ENCODE peak calls at places on chromosomes 3 and 15, in six cellular contexts. D is PC-3, A is HCT116, N is MM.1S, U is SK-N-SH, F is neural progenitor cell. Y is an unnamed sample.

GRCh38 chr15:96264801-96265515 is 65.5 kb upstream of the NR2F2 start:
- DNase-seq in D (peak), A (peak), N (no peak), U (no peak), F (no peak), Y (peak)

GRCh38 chr3:135337176-135337575 is 542.1 kb downstream of the EPHB1 start:
- DNase-seq in D (no peak), A (no peak), N (no peak), U (no peak), F (no peak), Y (no peak)

GRCh38 chr3:4643904-4644547 is 150.9 kb downstream of the ITPR1 start:
- DNase-seq in D (no peak), A (no peak), N (no peak), U (no peak), F (no peak), Y (no peak)

GRCh38 chr3:48747703-48748102 is 30.7 kb upstream of the IP6K2 start:
- DNase-seq in D (no peak), A (no peak), N (no peak), U (no peak), F (no peak), Y (no peak)

GRCh38 chr15:42100021-42100800 is 5.8 kb upstream of the PLA2G4D start:
- DNase-seq in D (peak), A (no peak), N (no peak), U (no peak), F (no peak), Y (no peak)

GRCh38 chr15:91769919-91770318 is 83.6 kb upstream of the SLCO3A1 start:
- DNase-seq in D (no peak), A (no peak), N (no peak), U (no peak), F (no peak), Y (no peak)

GRCh38 chr15:67144609-67145306 is 79.4 kb downstream of the SMAD3 start:
- DNase-seq in D (no peak), A (no peak), N (no peak), U (no peak), F (no peak), Y (peak)

GRCh38 chr3:89467886-89468479 is 360.6 kb downstream of the EPHA3 start:
- DNase-seq in D (no peak), A (no peak), N (no peak), U (no peak), F (peak), Y (no peak)

GRCh38 chr3:100073555-100074307 is 40.6 kb downstream of the FILIP1L start:
- DNase-seq in D (no peak), A (no peak), N (no peak), U (no peak), F (peak), Y (no peak)

GRCh38 chr3:107938128-107938527 is 152.7 kb downstream of the CD47 start:
- DNase-seq in D (peak), A (peak), N (no peak), U (peak), F (peak), Y (peak)

GRCh38 chr3:9934235-9934621 is 594 bp downstream of the CRELD1 start:
- DNase-seq in D (no peak), A (no peak), N (no peak), U (peak), F (peak), Y (peak)

GRCh38 chr15:59283717-59284336 is 77.2 kb downstream of the LDHAL6B start:
- DNase-seq in D (peak), A (peak), N (no peak), U (no peak), F (no peak), Y (no peak)

GRCh38 chr15:37931321-37931720 is 3.1 kb upstream of the TMCO5A start:
- DNase-seq in D (peak), A (no peak), N (no peak), U (no peak), F (no peak), Y (no peak)

GRCh38 chr3:38028621-38029361 is 651 bp downstream of the PLCD1 start:
- DNase-seq in D (no peak), A (no peak), N (no peak), U (no peak), F (peak), Y (peak)

GRCh38 chr3:38031022-38031994 is 1.9 kb upstream of the PLCD1 start:
- DNase-seq in D (peak), A (peak), N (no peak), U (no peak), F (no peak), Y (peak)

GRCh38 chr3:38030126-38031021 is 932 bp upstream of the PLCD1 start:
- DNase-seq in D (no peak), A (no peak), N (no peak), U (no peak), F (no peak), Y (peak)

GRCh38 chr3:38027466-38028465 is 1.7 kb downstream of the PLCD1 start:
- DNase-seq in D (no peak), A (no peak), N (no peak), U (no peak), F (no peak), Y (no peak)

GRCh38 chr3:38029400-38030125 is at the start of gene PLCD1:
- DNase-seq in D (no peak), A (no peak), N (no peak), U (peak), F (peak), Y (peak)
- TF ChIP-seq EZH2phosphoT487 in D (no peak), A (no peak), N (no peak), U (no peak), F (no peak), Y (no peak)

GRCh38 chr15:32656091-32656860 is 14.8 kb downstream of the SCG5 start:
- DNase-seq in D (peak), A (no peak), N (no peak), U (no peak), F (no peak), Y (no peak)
- H3K9ac ChIP-seq in D (peak), A (no peak), N (no peak), U (no peak), F (no peak), Y (no peak)

GRCh38 chr15:76936671-76937070 is 5.1 kb downstream of the RCN2 start:
- DNase-seq in D (no peak), A (no peak), N (no peak), U (no peak), F (no peak), Y (peak)

GRCh38 chr15:76942331-76942730 is 10.8 kb downstream of the RCN2 start:
- DNase-seq in D (no peak), A (no peak), N (no peak), U (no peak), F (no peak), Y (no peak)

GRCh38 chr15:76935620-76936019 is 4.1 kb downstream of the RCN2 start:
- DNase-seq in D (no peak), A (no peak), N (no peak), U (no peak), F (peak), Y (no peak)

GRCh38 chr15:76938752-76939151 is 7.2 kb downstream of the RCN2 start:
- DNase-seq in D (no peak), A (no peak), N (no peak), U (no peak), F (no peak), Y (no peak)

GRCh38 chr15:76939715-76940114 is 8.2 kb downstream of the RCN2 start:
- DNase-seq in D (no peak), A (no peak), N (no peak), U (no peak), F (no peak), Y (peak)
- TF ChIP-seq EZH2phosphoT487 in D (no peak), A (no peak), N (no peak), U (no peak), F (no peak), Y (no peak)

DNA sequence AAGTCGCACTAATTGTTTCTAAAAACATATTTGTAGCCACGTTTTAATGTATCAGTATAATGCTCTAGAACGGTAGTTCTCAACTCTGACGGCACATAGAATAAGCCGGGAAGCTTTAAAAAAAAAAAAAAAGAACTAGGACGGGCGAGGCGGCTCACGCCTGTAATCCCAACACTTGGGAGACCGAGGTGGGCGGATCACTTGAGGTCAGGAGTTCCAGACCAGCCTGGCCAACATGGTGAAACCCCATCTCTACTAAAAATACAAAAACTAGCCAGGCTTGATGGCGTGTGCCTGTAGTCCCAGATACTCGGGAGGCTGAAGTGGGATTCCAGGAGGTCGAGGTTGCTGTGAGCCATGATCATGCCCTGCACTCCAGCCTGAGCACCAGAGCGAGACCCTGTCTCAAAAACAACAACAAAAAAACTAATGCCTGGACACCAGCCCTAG is 655 bp upstream of the MON1A start:
- DNase-seq in D (no peak), A (no peak), N (no peak), U (no peak), F (no peak), Y (peak)
- H3K9ac ChIP-seq in D (peak), A (peak), N (peak), U (peak), F (no peak), Y (peak)

GRCh38 chr3:52845157-52845556 is 10.3 kb upstream of the MUSTN1 start:
- DNase-seq in D (no peak), A (no peak), N (no peak), U (no peak), F (no peak), Y (peak)

GRCh38 chr3:52846427-52846983 is 11.7 kb upstream of the MUSTN1 start:
- DNase-seq in D (no peak), A (no peak), N (peak), U (no peak), F (no peak), Y (no peak)

GRCh38 chr3:52844290-52844985 is 9.6 kb upstream of the MUSTN1 start:
- DNase-seq in D (no peak), A (no peak), N (no peak), U (no peak), F (no peak), Y (no peak)

GRCh38 chr3:52847241-52847640 is 12.4 kb upstream of the MUSTN1 start:
- DNase-seq in D (no peak), A (no peak), N (no peak), U (no peak), F (no peak), Y (no peak)

DNA sequence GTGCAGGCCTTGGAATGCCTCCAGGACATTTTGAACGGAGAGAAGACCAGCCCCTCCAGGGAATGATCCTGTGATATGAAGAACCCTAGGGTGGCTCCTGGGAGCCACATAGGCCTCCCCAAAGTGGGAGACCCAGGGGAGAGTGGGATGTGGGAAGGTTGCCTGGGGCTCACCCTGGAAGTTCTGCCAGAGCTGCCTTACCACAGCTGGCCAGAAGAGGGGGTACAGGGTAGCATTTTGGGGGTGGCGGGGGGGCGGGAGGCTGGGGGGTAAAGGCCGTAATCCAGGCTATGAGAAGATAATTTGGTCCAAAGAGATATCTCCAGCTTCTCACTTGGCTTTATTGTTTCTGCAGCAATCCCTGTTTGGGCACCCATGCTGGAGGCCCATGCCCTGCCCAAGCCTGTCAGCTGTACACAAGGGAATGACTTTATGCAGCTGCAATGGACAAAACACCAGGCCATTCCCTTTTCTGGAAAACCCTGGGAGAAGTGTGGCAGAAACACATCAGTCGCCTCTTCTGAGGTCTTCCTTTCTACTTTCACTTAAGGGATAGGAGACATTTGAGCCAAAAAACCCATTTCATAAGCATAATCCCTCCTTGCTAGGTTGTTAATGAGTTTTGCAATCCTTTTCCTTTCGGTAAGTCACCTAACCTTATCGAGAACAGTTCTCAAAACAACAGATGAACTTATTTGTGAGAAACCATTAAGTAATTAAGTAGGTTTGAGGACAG is 11.0 kb upstream of the MUSTN1 start:
- DNase-seq in D (no peak), A (no peak), N (no peak), U (peak), F (peak), Y (peak)
- TF ChIP-seq EZH2phosphoT487 in D (no peak), A (no peak), N (no peak), U (no peak), F (no peak), Y (no peak)

GRCh38 chr15:65767895-65768294 is 24.2 kb downstream of the DENND4A start:
- DNase-seq in D (no peak), A (no peak), N (no peak), U (no peak), F (no peak), Y (no peak)

GRCh38 chr15:65773386-65774111 is 18.5 kb downstream of the DENND4A start:
- DNase-seq in D (no peak), A (no peak), N (no peak), U (no peak), F (no peak), Y (no peak)

GRCh38 chr15:65772909-65773308 is 19.2 kb downstream of the DENND4A start:
- DNase-seq in D (no peak), A (no peak), N (no peak), U (no peak), F (no peak), Y (no peak)

GRCh38 chr15:65769482-65769881 is 22.6 kb downstream of the DENND4A start:
- DNase-seq in D (no peak), A (no peak), N (no peak), U (no peak), F (no peak), Y (no peak)

GRCh38 chr15:65771870-65772269 is 20.2 kb downstream of the DENND4A start:
- DNase-seq in D (no peak), A (no peak), N (no peak), U (no peak), F (no peak), Y (no peak)
- H3K9ac ChIP-seq in D (no peak), A (no peak), N (no peak), U (no peak), F (no peak), Y (no peak)

GRCh38 chr3:169430687-169431404 is 232.7 kb downstream of the MECOM start:
- DNase-seq in D (peak), A (no peak), N (peak), U (no peak), F (no peak), Y (no peak)
- TF ChIP-seq EZH2phosphoT487 in D (no peak), A (no peak), N (no peak), U (no peak), F (no peak), Y (no peak)

DNA sequence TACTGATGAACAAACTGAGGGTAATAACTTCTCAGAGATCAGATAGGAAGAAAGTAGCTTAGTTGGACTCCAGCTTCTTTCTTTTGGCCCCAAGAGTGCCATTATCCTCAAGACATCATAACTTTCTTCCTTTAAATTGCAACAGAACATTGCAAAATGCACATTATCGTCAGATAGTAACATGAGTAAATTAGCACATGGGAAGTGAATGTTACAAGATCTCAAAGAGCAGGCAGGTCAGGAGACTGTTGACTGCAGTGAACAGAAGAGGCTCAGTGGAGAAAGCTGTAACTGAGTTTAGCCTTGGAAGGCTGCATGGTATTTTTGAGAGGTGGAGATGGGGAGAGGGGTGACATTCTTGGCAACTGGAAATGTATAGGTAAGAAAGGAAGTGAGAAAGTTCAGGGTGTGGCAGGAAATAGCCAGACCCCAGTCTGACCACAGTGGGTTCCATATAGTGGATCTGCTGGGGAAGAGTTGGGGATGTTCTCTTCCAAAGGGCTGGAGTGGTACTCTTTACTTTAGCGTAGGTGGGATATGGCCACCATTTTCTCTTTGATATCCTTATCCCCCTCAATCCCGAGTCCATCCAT is 307.7 kb downstream of the RPLP1 start:
- DNase-seq in D (no peak), A (no peak), N (peak), U (no peak), F (no peak), Y (peak)
- H3K9ac ChIP-seq in D (no peak), A (no peak), N (peak), U (no peak), F (no peak), Y (peak)

GRCh38 chr3:105222568-105223093 is 144.1 kb upstream of the ALCAM start:
- DNase-seq in D (peak), A (no peak), N (no peak), U (no peak), F (no peak), Y (no peak)
- TF ChIP-seq EZH2phosphoT487 in D (no peak), A (no peak), N (no peak), U (no peak), F (no peak), Y (no peak)